ENCODE peak calls at places on chromosomes 6 and 20, in six cellular contexts. One of them, this sample, is unnamed.

GRCh38 chr20:36371391-36371790 is 65.3 kb downstream of the DLGAP4 start:
- DNase-seq in fibroblast of lung: no peak
- DNase-seq in H9: no peak
- DNase-seq in CD4-positive, CD25-positive, alpha-beta regulatory T cell: no peak
- DNase-seq in A549: no peak
- DNase-seq in stomach: no peak
- DNase-seq in this sample: no peak

GRCh38 chr20:50824137-50824536 is 29.3 kb downstream of the BCAS4 start:
- DNase-seq in fibroblast of lung: peak; percentile 75
- DNase-seq in CD4-positive, CD25-positive, alpha-beta regulatory T cell: no peak
- DNase-seq in stomach: peak; percentile 92
- DNase-seq in A549: peak; percentile 30
- DNase-seq in H9: no peak
- DNase-seq in this sample: peak; percentile 68

GRCh38 chr6:70413829-70414494 is 654 bp downstream of the FAM135A start:
- DNase-seq in fibroblast of lung: peak; percentile 22
- DNase-seq in CD4-positive, CD25-positive, alpha-beta regulatory T cell: peak; percentile 27
- DNase-seq in H9: no peak
- DNase-seq in A549: peak; percentile 6
- DNase-seq in stomach: no peak
- DNase-seq in this sample: no peak

GRCh38 chr6:124119591-124119990 is 315.9 kb downstream of the NKAIN2 start:
- DNase-seq in CD4-positive, CD25-positive, alpha-beta regulatory T cell: no peak
- DNase-seq in H9: no peak
- DNase-seq in A549: no peak
- DNase-seq in fibroblast of lung: no peak
- DNase-seq in stomach: no peak
- DNase-seq in this sample: no peak

GRCh38 chr20:21609221-21609620 is 95.4 kb upstream of the NKX2-2 start:
- DNase-seq in stomach: no peak
- DNase-seq in CD4-positive, CD25-positive, alpha-beta regulatory T cell: no peak
- DNase-seq in H9: no peak
- DNase-seq in A549: no peak
- DNase-seq in fibroblast of lung: no peak
- DNase-seq in this sample: no peak

GRCh38 chr6:31576897-31577341 is 1.6 kb downstream of the TNF start:
- DNase-seq in CD4-positive, CD25-positive, alpha-beta regulatory T cell: peak; percentile 84
- DNase-seq in stomach: peak; percentile 40
- DNase-seq in fibroblast of lung: no peak
- DNase-seq in A549: no peak
- DNase-seq in H9: no peak
- DNase-seq in this sample: no peak

GRCh38 chr6:105892577-105893262 is 193.4 kb upstream of the PRDM1 start:
- DNase-seq in CD4-positive, CD25-positive, alpha-beta regulatory T cell: no peak
- DNase-seq in A549: no peak
- DNase-seq in H9: no peak
- DNase-seq in stomach: peak; percentile 45
- DNase-seq in fibroblast of lung: no peak
- DNase-seq in this sample: no peak

GRCh38 chr6:105178110-105178509 is 1.7 kb downstream of the POPDC3 start:
- DNase-seq in CD4-positive, CD25-positive, alpha-beta regulatory T cell: no peak
- DNase-seq in stomach: no peak
- DNase-seq in fibroblast of lung: peak; percentile 83
- DNase-seq in A549: peak; percentile 34
- DNase-seq in H9: no peak
- DNase-seq in this sample: peak; percentile 91

GRCh38 chr20:3865887-3866407 is 19.3 kb downstream of the MAVS start:
- DNase-seq in CD4-positive, CD25-positive, alpha-beta regulatory T cell: no peak
- DNase-seq in fibroblast of lung: no peak
- DNase-seq in stomach: no peak
- DNase-seq in H9: no peak
- DNase-seq in A549: no peak
- DNase-seq in this sample: no peak

GRCh38 chr6:119957195-119957594 is 607.6 kb upstream of the MAN1A1 start:
- DNase-seq in fibroblast of lung: no peak
- DNase-seq in CD4-positive, CD25-positive, alpha-beta regulatory T cell: no peak
- DNase-seq in A549: no peak
- DNase-seq in stomach: no peak
- DNase-seq in H9: peak; percentile 34
- DNase-seq in this sample: no peak

GRCh38 chr6:36249536-36249935 is 20.3 kb upstream of the PNPLA1 start:
- DNase-seq in stomach: no peak
- DNase-seq in H9: no peak
- DNase-seq in CD4-positive, CD25-positive, alpha-beta regulatory T cell: no peak
- DNase-seq in fibroblast of lung: peak; percentile 31
- DNase-seq in A549: no peak
- DNase-seq in this sample: peak; percentile 40

GRCh38 chr20:709421-709820 is 33.8 kb upstream of the SCRT2 start:
- DNase-seq in CD4-positive, CD25-positive, alpha-beta regulatory T cell: no peak
- DNase-seq in A549: no peak
- DNase-seq in fibroblast of lung: no peak
- DNase-seq in stomach: peak; percentile 56
- DNase-seq in H9: peak; percentile 34
- DNase-seq in this sample: no peak

GRCh38 chr6:163625265-163625664 is 210.7 kb downstream of the QKI start:
- DNase-seq in fibroblast of lung: no peak
- DNase-seq in A549: no peak
- DNase-seq in stomach: no peak
- DNase-seq in CD4-positive, CD25-positive, alpha-beta regulatory T cell: no peak
- DNase-seq in H9: no peak
- DNase-seq in this sample: no peak

GRCh38 chr20:51430198-51430950 is 112.1 kb downstream of the NFATC2 start:
- DNase-seq in fibroblast of lung: no peak
- DNase-seq in CD4-positive, CD25-positive, alpha-beta regulatory T cell: no peak
- DNase-seq in H9: no peak
- DNase-seq in A549: no peak
- DNase-seq in stomach: no peak
- DNase-seq in this sample: no peak

GRCh38 chr6:82160255-82160990 is 87.1 kb downstream of the IBTK start:
- DNase-seq in A549: no peak
- DNase-seq in fibroblast of lung: no peak
- DNase-seq in stomach: no peak
- DNase-seq in CD4-positive, CD25-positive, alpha-beta regulatory T cell: no peak
- DNase-seq in H9: no peak
- DNase-seq in this sample: no peak

GRCh38 chr6:163603395-163603794 is 188.9 kb downstream of the QKI start:
- DNase-seq in fibroblast of lung: no peak
- DNase-seq in CD4-positive, CD25-positive, alpha-beta regulatory T cell: no peak
- DNase-seq in H9: no peak
- DNase-seq in stomach: no peak
- DNase-seq in A549: no peak
- DNase-seq in this sample: no peak

GRCh38 chr6:130975325-130975724 is 87.7 kb downstream of the EPB41L2 start:
- DNase-seq in stomach: no peak
- DNase-seq in H9: no peak
- DNase-seq in fibroblast of lung: peak; percentile 31
- DNase-seq in CD4-positive, CD25-positive, alpha-beta regulatory T cell: no peak
- DNase-seq in A549: no peak
- DNase-seq in this sample: no peak

GRCh38 chr6:149129401-149130077 is 188.0 kb upstream of the TAB2 start:
- DNase-seq in CD4-positive, CD25-positive, alpha-beta regulatory T cell: no peak
- DNase-seq in stomach: no peak
- DNase-seq in H9: no peak
- DNase-seq in A549: no peak
- DNase-seq in fibroblast of lung: peak; percentile 61
- DNase-seq in this sample: peak; percentile 43

GRCh38 chr6:35474978-35475570 is 6.9 kb downstream of the RPL10A start:
- DNase-seq in stomach: no peak
- DNase-seq in fibroblast of lung: no peak
- DNase-seq in CD4-positive, CD25-positive, alpha-beta regulatory T cell: no peak
- DNase-seq in H9: no peak
- DNase-seq in A549: no peak
- DNase-seq in this sample: no peak

GRCh38 chr6:43076093-43076927 is at the start of gene PTK7:
- DNase-seq in stomach: peak; percentile 48
- DNase-seq in CD4-positive, CD25-positive, alpha-beta regulatory T cell: peak; percentile 32
- DNase-seq in A549: peak; percentile 28
- DNase-seq in H9: peak; percentile 87
- DNase-seq in fibroblast of lung: peak; percentile 71
- DNase-seq in this sample: no peak

GRCh38 chr6:156787569-156788492 is 10.7 kb downstream of the ARID1B start:
- DNase-seq in fibroblast of lung: no peak
- DNase-seq in H9: no peak
- DNase-seq in stomach: no peak
- DNase-seq in A549: no peak
- DNase-seq in CD4-positive, CD25-positive, alpha-beta regulatory T cell: no peak
- DNase-seq in this sample: no peak

GRCh38 chr20:38023181-38024085 is 9.8 kb downstream of the TTI1 start:
- DNase-seq in fibroblast of lung: peak; percentile 98
- DNase-seq in CD4-positive, CD25-positive, alpha-beta regulatory T cell: no peak
- DNase-seq in A549: peak; percentile 47
- DNase-seq in stomach: no peak
- DNase-seq in H9: no peak
- DNase-seq in this sample: no peak

GRCh38 chr20:32521780-32522524 is 63.2 kb downstream of the NOL4L start:
- DNase-seq in CD4-positive, CD25-positive, alpha-beta regulatory T cell: peak; percentile 66
- DNase-seq in fibroblast of lung: peak; percentile 57
- DNase-seq in H9: peak; percentile 90
- DNase-seq in A549: peak; percentile 51
- DNase-seq in stomach: peak; percentile 73
- DNase-seq in this sample: peak; percentile 73

GRCh38 chr6:28134015-28134414 is 7.7 kb upstream of the ZKSCAN8 start:
- DNase-seq in fibroblast of lung: peak; percentile 54
- DNase-seq in stomach: no peak
- DNase-seq in H9: peak; percentile 28
- DNase-seq in A549: peak; percentile 47
- DNase-seq in CD4-positive, CD25-positive, alpha-beta regulatory T cell: peak; percentile 57
- DNase-seq in this sample: peak; percentile 41

GRCh38 chr20:34040300-34041015 is 46.7 kb downstream of the RALY start:
- DNase-seq in A549: no peak
- DNase-seq in H9: no peak
- DNase-seq in fibroblast of lung: no peak
- DNase-seq in stomach: no peak
- DNase-seq in CD4-positive, CD25-positive, alpha-beta regulatory T cell: no peak
- DNase-seq in this sample: no peak

GRCh38 chr20:62019881-62020492 is 45.7 kb downstream of the TAF4 start:
- DNase-seq in A549: no peak
- DNase-seq in CD4-positive, CD25-positive, alpha-beta regulatory T cell: no peak
- DNase-seq in H9: no peak
- DNase-seq in stomach: no peak
- DNase-seq in fibroblast of lung: no peak
- DNase-seq in this sample: no peak

GRCh38 chr6:38215225-38215624 is 395.7 kb downstream of the ZFAND3 start:
- DNase-seq in H9: no peak
- DNase-seq in stomach: no peak
- DNase-seq in CD4-positive, CD25-positive, alpha-beta regulatory T cell: no peak
- DNase-seq in fibroblast of lung: no peak
- DNase-seq in A549: no peak
- DNase-seq in this sample: no peak

GRCh38 chr6:107275330-107275865 is 160.1 kb upstream of the BEND3 start:
- DNase-seq in H9: no peak
- DNase-seq in CD4-positive, CD25-positive, alpha-beta regulatory T cell: no peak
- DNase-seq in stomach: peak; percentile 63
- DNase-seq in A549: peak; percentile 10
- DNase-seq in fibroblast of lung: no peak
- DNase-seq in this sample: no peak

GRCh38 chr20:63422653-63423052 is 49.8 kb downstream of the KCNQ2 start:
- DNase-seq in CD4-positive, CD25-positive, alpha-beta regulatory T cell: no peak
- DNase-seq in fibroblast of lung: no peak
- DNase-seq in H9: no peak
- DNase-seq in stomach: no peak
- DNase-seq in A549: no peak
- DNase-seq in this sample: no peak

DNA sequence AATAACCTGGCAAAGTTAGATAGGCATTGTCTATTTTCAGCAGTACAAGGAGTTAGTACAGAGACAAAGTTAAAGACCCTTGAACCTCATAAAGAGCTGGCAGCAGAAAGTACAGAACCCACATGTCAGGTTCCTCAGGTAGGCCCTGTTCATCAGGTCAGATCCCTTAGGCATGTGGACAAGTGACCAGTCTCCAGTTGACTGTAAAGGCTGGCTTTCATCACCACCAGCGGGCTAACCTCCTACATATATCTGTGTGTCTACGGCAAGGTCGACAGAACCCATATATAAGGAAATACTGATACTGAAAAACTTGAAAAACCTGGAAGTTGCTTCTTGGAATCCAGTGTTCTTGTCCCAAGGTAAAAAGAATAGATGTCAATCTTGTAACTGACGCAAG is 223.1 kb upstream of the SGK1 start:
- DNase-seq in H9: no peak
- DNase-seq in A549: no peak
- DNase-seq in fibroblast of lung: no peak
- DNase-seq in stomach: no peak
- DNase-seq in CD4-positive, CD25-positive, alpha-beta regulatory T cell: no peak
- DNase-seq in this sample: no peak
- H3K27ac ChIP-seq in H9: no peak overlapping the region
- H3K27ac ChIP-seq in A549: no peak overlapping the region
- H3K27ac ChIP-seq in fibroblast of lung: no peak overlapping the region
- H3K27ac ChIP-seq in stomach: no peak overlapping the region
- H3K27ac ChIP-seq in CD4-positive, CD25-positive, alpha-beta regulatory T cell: no peak overlapping the region
- H3K27ac ChIP-seq in this sample: no peak overlapping the region

GRCh38 chr6:134446228-134446848 is 128.4 kb upstream of the SGK1 start:
- DNase-seq in H9: no peak
- DNase-seq in stomach: no peak
- DNase-seq in A549: no peak
- DNase-seq in CD4-positive, CD25-positive, alpha-beta regulatory T cell: no peak
- DNase-seq in fibroblast of lung: peak; percentile 74
- DNase-seq in this sample: no peak
- H3K27ac ChIP-seq in H9: no peak overlapping the region
- H3K27ac ChIP-seq in stomach: peak overlapping the region; percentile 64
- H3K27ac ChIP-seq in A549: no peak overlapping the region
- H3K27ac ChIP-seq in CD4-positive, CD25-positive, alpha-beta regulatory T cell: no peak overlapping the region
- H3K27ac ChIP-seq in fibroblast of lung: peak overlapping the region; percentile 88
- H3K27ac ChIP-seq in this sample: no peak overlapping the region

DNA sequence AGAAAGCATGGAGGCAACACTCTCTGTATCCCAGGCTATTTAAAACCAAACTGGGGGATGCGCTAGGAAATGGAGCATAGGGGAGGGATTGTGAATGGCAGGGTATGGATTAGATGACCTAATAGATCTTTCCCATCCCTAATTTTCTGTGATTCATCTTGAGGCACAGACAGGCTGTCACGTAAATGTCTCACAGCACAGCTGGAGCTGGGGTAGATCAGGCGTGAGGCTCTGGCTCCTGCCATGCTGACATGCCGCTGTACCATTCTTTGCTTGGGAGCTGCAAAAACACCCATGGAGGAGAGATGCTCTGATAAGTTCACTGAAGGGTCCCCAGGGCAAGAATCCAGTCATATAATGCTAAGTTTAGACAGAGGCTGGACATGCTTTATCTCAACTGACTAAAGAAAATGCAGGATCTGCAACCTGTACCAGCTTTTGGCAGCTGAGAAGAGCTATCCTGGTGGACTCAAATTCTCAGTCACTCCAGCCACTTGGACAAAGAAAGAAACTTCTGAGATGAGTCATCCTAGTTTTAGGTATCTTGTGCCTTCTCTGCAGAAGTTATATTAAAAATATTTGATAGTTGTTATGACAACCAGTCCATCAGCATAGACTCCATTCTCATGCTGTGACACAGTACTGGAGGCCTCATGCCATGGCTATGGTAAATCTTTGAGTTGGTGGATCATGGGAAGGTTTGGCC is 185.1 kb upstream of the RAB32 start:
- DNase-seq in H9: no peak
- DNase-seq in CD4-positive, CD25-positive, alpha-beta regulatory T cell: no peak
- DNase-seq in fibroblast of lung: peak; percentile 21
- DNase-seq in A549: peak; percentile 37
- DNase-seq in stomach: no peak
- DNase-seq in this sample: no peak
- H3K27ac ChIP-seq in H9: no peak overlapping the region
- H3K27ac ChIP-seq in CD4-positive, CD25-positive, alpha-beta regulatory T cell: no peak overlapping the region
- H3K27ac ChIP-seq in fibroblast of lung: peak overlapping the region; percentile 17
- H3K27ac ChIP-seq in A549: peak overlapping the region; percentile 63
- H3K27ac ChIP-seq in stomach: no peak overlapping the region
- H3K27ac ChIP-seq in this sample: peak overlapping the region; percentile 52

GRCh38 chr6:44655368-44656342 is 268.1 kb downstream of the CDC5L start:
- DNase-seq in H9: peak; percentile 93
- DNase-seq in fibroblast of lung: peak; percentile 68
- DNase-seq in stomach: peak; percentile 64
- DNase-seq in CD4-positive, CD25-positive, alpha-beta regulatory T cell: peak; percentile 52
- DNase-seq in A549: peak; percentile 22
- DNase-seq in this sample: peak; percentile 79
- H3K27ac ChIP-seq in H9: no peak overlapping the region
- H3K27ac ChIP-seq in fibroblast of lung: no peak overlapping the region
- H3K27ac ChIP-seq in stomach: no peak overlapping the region
- H3K27ac ChIP-seq in CD4-positive, CD25-positive, alpha-beta regulatory T cell: no peak overlapping the region
- H3K27ac ChIP-seq in A549: no peak overlapping the region
- H3K27ac ChIP-seq in this sample: peak overlapping the region; percentile 34